ENCODE peak calls at places on chromosomes 11 and 22, in eight cellular contexts. D is IMR-90; C is effector CD4-positive, alpha-beta T cell; Q is endodermal cell; F is globus pallidus; B is activated CD4-positive, alpha-beta T cell treated with anti-CD3 and anti-CD28 coated beads for 48 hours; R is dermis microvascular lymphatic vessel endothelial cell; O is body of pancreas. U is an unnamed sample.

GRCh38 chr22:46370584-46371373 is 35.3 kb downstream of the TRMU start:
- DNase-seq in D (no peak), C (no peak), Q (no peak), F (no peak), B (no peak), R (no peak), O (no peak), U (no peak)

GRCh38 chr22:36055376-36056310 is 27.0 kb upstream of the RBFOX2 start:
- DNase-seq in D (peak), C (no peak), Q (no peak), F (no peak), B (no peak), R (no peak), O (no peak), U (no peak)

GRCh38 chr11:112797653-112798293 is 163.4 kb upstream of the NCAM1 start:
- DNase-seq in D (no peak), C (no peak), Q (peak), F (peak), B (peak), R (peak), O (no peak), U (peak)

GRCh38 chr11:77351281-77351905 is 49.9 kb upstream of the GDPD4 start:
- DNase-seq in D (peak), C (no peak), Q (no peak), F (no peak), B (no peak), R (no peak), O (no peak), U (no peak)

GRCh38 chr22:42150727-42151590 is 20.3 kb upstream of the CYP2D6 start:
- DNase-seq in D (no peak), C (no peak), Q (no peak), F (no peak), B (no peak), R (no peak), O (no peak), U (no peak)

GRCh38 chr11:117427356-117427874 is 99.8 kb downstream of the CEP164 start:
- DNase-seq in D (no peak), C (no peak), Q (no peak), F (peak), B (no peak), R (no peak), O (no peak), U (no peak)

GRCh38 chr11:44950625-44951472 is at the start of gene TP53I11:
- DNase-seq in D (peak), C (peak), Q (peak), F (no peak), B (peak), R (peak), O (peak), U (peak)

GRCh38 chr11:44572431-44572830 is 7.0 kb downstream of the CD82 start:
- DNase-seq in D (no peak), C (no peak), Q (no peak), F (no peak), B (no peak), R (no peak), O (no peak), U (no peak)

GRCh38 chr11:47415091-47415854 is 6.9 kb downstream of the SLC39A13 start:
- DNase-seq in D (no peak), C (no peak), Q (peak), F (no peak), B (no peak), R (no peak), O (no peak), U (no peak)

GRCh38 chr11:96158126-96158525 is 184.9 kb downstream of the MAML2 start:
- DNase-seq in D (no peak), C (no peak), Q (no peak), F (no peak), B (no peak), R (no peak), O (no peak), U (no peak)